ENCODE peak calls at places on chromosomes 1 and 21, in seven cellular contexts. T is upper lobe of right lung, J is lower leg skin, I is tibial artery, W is GM23338, A is Panc1, V is adrenal gland. Y is an unnamed sample.

GRCh38 chr1:3021233-3021671 is at the start of gene ACTRT2:
- DNase-seq in T (peak; percentile 47), J (no peak), I (peak; percentile 62), W (no peak), A (no peak), V (no peak), Y (no peak)

GRCh38 chr1:54835131-54835898 is 34.2 kb upstream of the TTC22 start:
- DNase-seq in T (no peak), J (peak; percentile 63), I (peak; percentile 35), W (no peak), A (no peak), V (no peak), Y (no peak)

GRCh38 chr1:158362501-158362900 is 8.8 kb downstream of the CD1E start:
- DNase-seq in T (no peak), J (no peak), I (no peak), W (no peak), A (no peak), V (no peak), Y (no peak)

GRCh38 chr1:243325305-243325890 is 69.6 kb downstream of the SDCCAG8 start:
- DNase-seq in T (no peak), J (no peak), I (no peak), W (peak; percentile 70), A (peak; percentile 51), V (peak; percentile 38), Y (no peak)

GRCh38 chr1:21597754-21598153 is 71.4 kb downstream of the RAP1GAP start:
- DNase-seq in T (no peak), J (no peak), I (no peak), W (no peak), A (no peak), V (no peak), Y (no peak)

GRCh38 chr1:168092566-168093355 is 44.0 kb downstream of the GPR161 start:
- DNase-seq in T (no peak), J (peak; percentile 56), I (no peak), W (peak; percentile 60), A (no peak), V (peak; percentile 24), Y (no peak)

GRCh38 chr1:218585565-218586184 is 240.5 kb downstream of the TGFB2 start:
- DNase-seq in T (no peak), J (no peak), I (peak; percentile 64), W (peak; percentile 65), A (peak; percentile 80), V (peak; percentile 3), Y (peak; percentile 93)

GRCh38 chr1:177615251-177615650 is 354.6 kb downstream of the SEC16B start:
- DNase-seq in T (no peak), J (no peak), I (no peak), W (no peak), A (no peak), V (no peak), Y (no peak)

GRCh38 chr1:235917267-235917811 is 50.6 kb upstream of the LYST start:
- DNase-seq in T (peak; percentile 77), J (peak; percentile 95), I (peak; percentile 94), W (no peak), A (peak; percentile 99), V (peak; percentile 81), Y (peak; percentile 100)

GRCh38 chr1:169107673-169108160 is 1.2 kb downstream of the ATP1B1 start:
- DNase-seq in T (no peak), J (no peak), I (no peak), W (no peak), A (peak; percentile 25), V (peak; percentile 51), Y (no peak)

GRCh38 chr1:117069220-117069844 is 9.2 kb downstream of the TTF2 start:
- DNase-seq in T (no peak), J (no peak), I (no peak), W (no peak), A (no peak), V (no peak), Y (no peak)

GRCh38 chr1:246351726-246352125 is 155.4 kb downstream of the SMYD3 start:
- DNase-seq in T (no peak), J (no peak), I (no peak), W (no peak), A (no peak), V (no peak), Y (peak; percentile 16)

GRCh38 chr1:185352067-185352466 is 35.0 kb upstream of the IVNS1ABP start:
- DNase-seq in T (no peak), J (no peak), I (no peak), W (no peak), A (no peak), V (no peak), Y (peak; percentile 47)

DNA sequence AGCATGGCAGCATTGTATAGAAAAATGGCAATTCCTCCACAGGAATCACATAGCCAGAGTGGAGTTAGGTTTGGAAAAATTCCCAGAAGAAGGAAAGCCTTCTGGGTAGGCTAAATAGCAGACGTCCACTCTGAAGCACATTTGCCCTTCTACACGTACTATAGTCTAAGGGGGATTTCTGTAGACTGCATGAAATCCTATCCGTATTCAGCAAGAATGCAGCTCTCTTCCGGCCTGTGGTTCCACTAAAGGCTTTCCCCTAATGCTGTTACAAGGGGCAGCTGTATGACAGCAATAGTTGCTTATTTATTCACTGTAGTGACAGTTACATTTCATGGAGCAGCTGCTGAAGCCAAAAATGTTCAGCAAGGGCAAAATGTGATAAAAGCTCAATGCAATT is 263.6 kb downstream of the RWDD3 start:
- DNase-seq in T (no peak), J (no peak), I (no peak), W (no peak), A (no peak), V (no peak), Y (no peak)
- TF ChIP-seq CTCF in T (no peak), J (no peak), I (no peak), W (no peak), A (no peak), V (no peak), Y (no peak)

DNA sequence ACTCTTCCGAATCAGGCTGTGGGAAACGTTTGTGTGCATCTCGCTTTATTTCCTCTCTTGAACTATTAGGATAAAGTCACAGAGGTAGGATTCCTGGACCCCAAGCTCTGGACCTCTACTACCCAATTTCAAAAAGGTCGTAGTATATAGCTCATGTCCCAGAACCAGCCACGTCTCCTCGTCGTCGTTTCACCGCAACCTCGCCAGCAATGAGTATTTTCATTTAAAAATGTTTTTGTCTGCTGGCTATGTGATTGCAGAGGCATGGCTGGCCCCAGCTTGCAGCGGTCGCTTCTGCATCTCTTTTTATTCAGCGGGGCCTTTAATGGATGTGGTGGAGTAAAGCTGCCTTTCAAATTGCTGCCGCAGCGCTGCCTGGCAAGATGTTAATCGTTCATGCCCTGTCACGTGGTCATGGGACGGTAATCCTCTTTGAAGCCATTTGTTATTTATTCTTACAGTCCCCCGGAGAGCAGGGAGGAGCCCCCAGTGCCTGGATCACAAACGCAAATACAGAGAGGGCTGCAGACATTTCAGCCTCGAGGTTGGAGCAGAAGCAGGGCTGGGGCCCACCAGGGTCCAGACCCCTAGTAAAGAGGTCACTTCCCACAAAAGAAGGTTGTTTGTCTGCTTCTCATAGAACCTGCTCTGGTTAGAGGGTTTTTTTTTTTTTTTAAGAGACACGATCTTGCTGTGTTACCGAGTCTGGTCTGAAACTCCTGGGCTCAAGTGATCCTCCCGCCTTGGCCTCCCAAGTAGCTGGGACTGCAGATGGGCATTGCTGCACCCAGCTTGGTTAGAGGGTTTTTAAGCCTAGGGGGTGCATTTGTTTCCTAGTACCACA is 11.6 kb upstream of the NPHP4 start:
- DNase-seq in T (no peak), J (peak; percentile 54), I (peak; percentile 29), W (no peak), A (no peak), V (no peak), Y (peak; percentile 66)
- H3K4me3 ChIP-seq in T (no peak overlapping the region), J (no peak overlapping the region), I (no peak overlapping the region), W (no peak overlapping the region), A (no peak overlapping the region), V (no peak overlapping the region), Y (no peak overlapping the region)

GRCh38 chr21:45909238-45909785 is 72.3 kb upstream of the COL6A1 start:
- DNase-seq in T (no peak), J (no peak), I (no peak), W (no peak), A (no peak), V (no peak), Y (no peak)

GRCh38 chr21:45908536-45909237 is 72.9 kb upstream of the COL6A1 start:
- DNase-seq in T (no peak), J (no peak), I (no peak), W (no peak), A (no peak), V (no peak), Y (no peak)

GRCh38 chr21:45906859-45907258 is 74.7 kb upstream of the COL6A1 start:
- DNase-seq in T (no peak), J (no peak), I (no peak), W (no peak), A (no peak), V (no peak), Y (no peak)

GRCh38 chr21:45905196-45905595 is 76.4 kb upstream of the COL6A1 start:
- DNase-seq in T (no peak), J (no peak), I (no peak), W (no peak), A (no peak), V (no peak), Y (no peak)

GRCh38 chr21:45906196-45906805 is 75.3 kb upstream of the COL6A1 start:
- DNase-seq in T (no peak), J (no peak), I (no peak), W (no peak), A (no peak), V (no peak), Y (no peak)
- TF ChIP-seq CTCF in T (no peak), J (no peak), I (no peak), W (no peak), A (no peak), V (no peak), Y (no peak)

GRCh38 chr1:154969246-154969645 is 1.3 kb downstream of the SHC1 start:
- DNase-seq in T (no peak), J (no peak), I (no peak), W (no peak), A (no peak), V (no peak), Y (no peak)

GRCh38 chr1:154968731-154969130 is 1.8 kb downstream of the SHC1 start:
- DNase-seq in T (no peak), J (no peak), I (no peak), W (no peak), A (no peak), V (no peak), Y (no peak)

GRCh38 chr1:154969741-154970452 is 650 bp downstream of the SHC1 start:
- DNase-seq in T (no peak), J (no peak), I (peak; percentile 75), W (no peak), A (no peak), V (no peak), Y (no peak)

GRCh38 chr1:154966111-154966510 is 4.4 kb downstream of the SHC1 start:
- DNase-seq in T (no peak), J (no peak), I (no peak), W (no peak), A (no peak), V (no peak), Y (no peak)

DNA sequence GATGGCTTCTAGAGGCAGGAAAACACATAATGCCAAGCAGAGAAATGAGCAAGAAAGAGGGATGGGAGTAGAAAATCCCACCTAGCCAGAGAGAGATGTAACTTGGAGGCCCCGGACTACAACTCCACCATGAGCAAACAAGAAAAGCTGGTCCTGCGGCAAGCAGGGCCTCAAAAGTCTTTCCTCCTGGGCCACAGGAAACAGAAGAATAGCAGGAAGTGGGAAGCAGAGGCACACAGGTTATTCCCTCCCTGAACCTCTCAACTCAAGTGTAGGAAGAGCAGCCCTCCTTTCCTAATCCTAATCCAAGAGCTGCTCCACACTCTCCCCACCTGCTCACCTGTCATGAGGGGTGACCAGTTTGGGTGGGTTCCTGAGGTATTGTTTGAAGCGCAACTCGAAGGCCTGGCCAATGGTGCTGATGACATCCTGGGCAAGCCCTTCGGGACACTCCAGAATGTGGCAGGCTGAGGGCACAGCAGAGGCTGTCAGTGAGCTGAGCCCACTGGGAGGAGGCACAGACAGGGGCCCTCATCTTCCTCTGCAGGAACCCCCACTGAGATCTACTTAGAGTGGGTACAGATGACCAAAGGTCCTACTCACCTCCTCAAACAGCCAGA is 3.1 kb downstream of the SHC1 start:
- DNase-seq in T (no peak), J (no peak), I (no peak), W (no peak), A (no peak), V (no peak), Y (no peak)
- H3K4me3 ChIP-seq in T (no peak overlapping the region), J (no peak overlapping the region), I (no peak overlapping the region), W (no peak overlapping the region), A (no peak overlapping the region), V (no peak overlapping the region), Y (no peak overlapping the region)